ENCODE peak calls at places on chromosome 21, in nine cellular contexts. K is astrocyte of the spinal cord; E is activated CD8-positive, alpha-beta T cell treated with anti-CD3 and anti-CD28 coated beads for 36 hours; S is PC-9; T is HFFc6; A is RWPE1; W is A549; J is GM23338; O is cardiac fibroblast. N is an unnamed sample.

GRCh38 chr21:32726742-32727477 is 903 bp downstream of the SYNJ1 start:
- DNase-seq in K (peak; percentile 26), E (peak; percentile 24), S (peak; percentile 36), T (no peak), A (peak; percentile 38), W (peak; percentile 11), J (peak; percentile 25), O (peak; percentile 43), N (peak; percentile 3)

GRCh38 chr21:31660134-31660565 is 657 bp downstream of the SOD1 start:
- DNase-seq in K (peak; percentile 31), E (peak; percentile 37), S (no peak), T (no peak), A (peak; percentile 36), W (peak; percentile 7), J (peak; percentile 44), O (peak; percentile 30), N (peak; percentile 29)

GRCh38 chr21:31326478-31327247 is 17.4 kb downstream of the TIAM1 start:
- DNase-seq in K (no peak), E (peak; percentile 82), S (no peak), T (no peak), A (no peak), W (no peak), J (no peak), O (peak; percentile 67), N (no peak)

GRCh38 chr21:46562472-46562871 is 42.4 kb downstream of the S100B start:
- DNase-seq in K (no peak), E (no peak), S (no peak), T (no peak), A (no peak), W (no peak), J (no peak), O (no peak), N (no peak)

GRCh38 chr21:38999148-38999547 is 184.1 kb downstream of the PSMG1 start:
- DNase-seq in K (no peak), E (no peak), S (no peak), T (no peak), A (no peak), W (no peak), J (no peak), O (peak; percentile 52), N (no peak)

GRCh38 chr21:39911286-39911685 is 44.0 kb downstream of the PCP4 start:
- DNase-seq in K (no peak), E (no peak), S (no peak), T (no peak), A (no peak), W (peak; percentile 2), J (peak; percentile 60), O (no peak), N (peak; percentile 21)

GRCh38 chr21:32007461-32007860 is 134.6 kb downstream of the HUNK start:
- DNase-seq in K (peak; percentile 15), E (no peak), S (no peak), T (no peak), A (no peak), W (peak; percentile 18), J (no peak), O (no peak), N (no peak)

GRCh38 chr21:39022901-39023693 is 160.2 kb downstream of the PSMG1 start:
- DNase-seq in K (no peak), E (no peak), S (no peak), T (no peak), A (no peak), W (no peak), J (peak; percentile 72), O (peak; percentile 56), N (no peak)

GRCh38 chr21:41396452-41397107 is 29.5 kb upstream of the MX1 start:
- DNase-seq in K (no peak), E (no peak), S (peak; percentile 75), T (no peak), A (no peak), W (no peak), J (peak; percentile 18), O (no peak), N (peak; percentile 15)

DNA sequence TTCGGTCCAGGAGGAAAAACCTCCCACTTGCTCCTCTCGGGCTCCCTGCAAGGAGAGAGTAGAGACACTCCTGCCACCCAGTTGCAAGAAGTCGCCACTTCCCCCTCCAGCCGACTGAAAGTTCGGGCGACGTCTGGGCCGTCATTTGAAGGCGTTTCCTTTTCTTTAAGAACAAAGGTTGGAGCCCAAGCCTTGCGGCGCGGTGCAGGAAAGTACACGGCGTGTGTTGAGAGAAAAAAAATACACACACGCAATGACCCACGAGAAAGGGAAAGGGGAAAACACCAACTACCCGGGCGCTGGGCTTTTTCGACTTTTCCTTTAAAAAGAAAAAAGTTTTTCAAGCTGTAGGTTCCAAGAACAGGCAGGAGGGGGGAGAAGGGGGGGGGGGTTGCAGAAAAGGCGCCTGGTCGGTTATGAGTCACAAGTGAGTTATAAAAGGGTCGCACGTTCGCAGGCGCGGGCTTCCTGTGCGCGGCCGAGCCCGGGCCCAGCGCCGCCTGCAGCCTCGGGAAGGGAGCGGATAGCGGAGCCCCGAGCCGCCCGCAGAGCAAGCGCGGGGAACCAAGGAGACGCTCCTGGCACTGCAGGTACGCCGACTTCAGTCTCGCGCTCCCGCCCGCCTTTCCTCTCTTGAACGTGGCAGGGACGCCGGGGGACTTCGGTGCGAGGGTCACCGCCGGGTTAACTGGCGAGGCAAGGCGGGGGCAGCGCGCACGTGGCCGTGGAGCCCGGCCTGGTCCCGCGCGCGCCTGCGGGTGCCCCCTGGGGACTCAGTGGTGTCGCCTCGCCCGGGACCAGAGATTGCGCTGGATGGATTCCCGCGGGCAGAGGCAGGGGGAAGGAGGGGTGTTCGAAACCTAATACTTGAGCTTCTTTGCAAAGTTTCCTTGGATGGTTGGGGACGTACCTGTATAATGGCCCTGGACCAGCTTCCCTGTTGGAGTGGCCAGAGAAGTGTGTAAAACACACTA is 45.3 kb downstream of the MRPL39 start:
- DNase-seq in K (peak; percentile 87), E (peak; percentile 90), S (no peak), T (peak; percentile 65), A (peak; percentile 45), W (no peak), J (peak; percentile 83), O (peak; percentile 74), N (peak; percentile 48)
- TF ChIP-seq CTCF in K (peak; percentile 34), E (no peak), S (no peak), T (peak; percentile 57), A (peak; percentile 50), W (no peak), J (peak; percentile 13), O (peak; percentile 15), N (no peak)

GRCh38 chr21:27168084-27168483 is 201.2 kb upstream of the ADAMTS5 start:
- DNase-seq in K (no peak), E (no peak), S (no peak), T (no peak), A (no peak), W (no peak), J (no peak), O (peak; percentile 35), N (no peak)

GRCh38 chr21:27171704-27172103 is 204.8 kb upstream of the ADAMTS5 start:
- DNase-seq in K (peak; percentile 22), E (no peak), S (no peak), T (peak; percentile 10), A (no peak), W (no peak), J (no peak), O (peak; percentile 81), N (no peak)

DNA sequence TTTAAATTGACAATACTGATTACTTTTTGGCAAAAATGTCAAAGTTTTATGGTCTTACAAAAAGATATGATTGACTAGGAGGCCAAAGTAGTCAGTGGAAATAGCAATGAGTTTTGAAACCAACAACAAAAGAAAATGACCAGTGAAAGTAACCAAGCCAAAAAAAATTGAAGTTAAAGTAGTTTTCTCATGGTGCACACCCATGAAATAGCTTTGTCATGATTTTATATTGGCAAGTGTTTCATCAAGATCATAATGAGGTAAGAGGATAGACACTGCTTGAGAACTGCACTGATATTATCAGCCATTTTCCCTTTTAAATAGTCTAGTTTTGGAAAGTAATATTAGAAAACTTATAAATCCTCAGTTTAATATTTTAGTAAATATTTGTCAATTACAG is 206.2 kb upstream of the ADAMTS5 start:
- DNase-seq in K (no peak), E (no peak), S (no peak), T (no peak), A (no peak), W (no peak), J (no peak), O (peak; percentile 70), N (no peak)
- TF ChIP-seq CTCF in K (no peak), E (no peak), S (no peak), T (no peak), A (no peak), W (no peak), J (no peak), O (no peak), N (no peak)

GRCh38 chr21:22201142-22201541 is 1202.9 kb downstream of the NCAM2 start:
- DNase-seq in K (no peak), E (no peak), S (no peak), T (no peak), A (no peak), W (no peak), J (no peak), O (no peak), N (no peak)

GRCh38 chr21:22200378-22201092 is 1202.3 kb downstream of the NCAM2 start:
- DNase-seq in K (no peak), E (no peak), S (no peak), T (no peak), A (peak; percentile 15), W (no peak), J (no peak), O (no peak), N (no peak)

DNA sequence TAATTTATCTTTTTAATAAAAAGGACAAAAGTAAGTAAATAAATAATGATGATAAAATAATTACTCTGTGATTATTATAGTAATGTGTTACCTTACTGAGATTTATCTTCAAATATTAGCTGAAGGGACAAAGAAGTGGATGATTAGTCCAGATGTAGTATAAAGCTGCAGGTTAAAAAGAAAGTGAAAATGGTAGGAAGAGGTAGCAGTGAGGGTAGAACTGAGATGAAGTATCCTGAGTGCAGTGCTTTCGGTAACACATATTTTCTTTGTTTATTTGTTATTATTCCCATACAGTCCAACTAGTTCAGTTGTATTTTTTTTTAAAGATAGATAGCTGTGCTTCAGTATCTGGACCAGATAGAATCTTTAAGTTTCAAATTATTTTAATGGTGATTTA is 1203.5 kb downstream of the NCAM2 start:
- DNase-seq in K (no peak), E (no peak), S (no peak), T (no peak), A (no peak), W (no peak), J (no peak), O (no peak), N (no peak)
- TF ChIP-seq CTCF in K (no peak), E (no peak), S (no peak), T (no peak), A (no peak), W (no peak), J (no peak), O (no peak), N (no peak)

DNA sequence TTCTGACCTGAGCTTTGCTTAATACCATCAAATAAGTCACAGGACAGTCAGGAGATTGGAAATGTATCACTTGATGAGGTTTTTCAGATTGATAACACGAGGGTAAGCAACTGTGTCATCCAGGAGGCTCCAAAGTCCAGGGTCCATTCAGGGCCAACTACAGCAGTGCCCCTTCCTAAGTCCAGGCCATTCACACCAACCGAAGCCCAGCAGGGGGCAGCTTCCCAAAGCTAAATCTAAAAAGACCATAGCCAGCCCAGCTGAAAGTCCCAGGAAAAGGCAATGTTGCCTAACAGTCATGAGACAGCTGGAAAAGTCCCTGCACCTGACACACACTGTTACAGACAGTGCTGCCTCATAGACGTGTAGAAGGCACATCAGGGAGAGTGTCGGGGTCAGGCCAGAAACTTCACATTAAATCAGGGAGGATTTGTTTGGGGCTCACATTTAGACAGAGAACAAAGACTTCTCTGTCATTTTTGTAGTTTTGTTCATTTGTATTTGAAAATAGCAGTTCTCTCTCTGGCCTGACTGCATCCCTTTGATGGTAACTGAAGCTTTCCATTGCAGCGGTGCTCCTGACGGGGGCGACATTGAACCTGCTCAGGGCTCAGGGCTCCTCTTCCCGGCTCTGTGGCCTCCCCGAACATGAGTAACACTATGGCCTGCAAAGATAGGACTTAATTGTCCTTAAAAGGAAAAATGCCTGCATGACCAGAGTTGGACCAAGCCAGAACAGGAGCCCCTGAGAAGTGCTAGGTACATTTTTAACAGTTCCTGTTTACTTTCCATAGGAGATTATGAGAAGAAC is 200.4 kb downstream of the NRIP1 start:
- DNase-seq in K (peak; percentile 79), E (peak; percentile 72), S (no peak), T (peak; percentile 68), A (no peak), W (peak; percentile 21), J (peak; percentile 82), O (peak; percentile 91), N (peak; percentile 78)
- TF ChIP-seq CTCF in K (peak; percentile 86), E (peak; percentile 68), S (peak; percentile 28), T (peak; percentile 79), A (no peak), W (peak; percentile 44), J (peak; percentile 85), O (peak; percentile 84), N (peak; percentile 53)

N was measured in Calu3.